ENCODE peak calls at places on chromosomes 6 and 20, in eight cellular contexts. One of them, this sample, is unnamed.

GRCh38 chr6:137896647-137897046 is 29.6 kb downstream of the TNFAIP3 start:
- DNase-seq in upper lobe of right lung: no peak
- DNase-seq in fibroblast of lung: no peak
- DNase-seq in astrocyte: no peak
- DNase-seq in thyroid gland: no peak
- DNase-seq in stimulated activated CD8-positive, alpha-beta memory T cell treated with anti-CD3 and anti-CD28 coated beads, Interleukin-12 subunit alpha, Interleukin-12 subunit beta, amount 100 ng/mL, for 4 hours: no peak
- DNase-seq in CD8-positive, alpha-beta T cell: no peak
- DNase-seq in omental fat pad: no peak
- DNase-seq in this sample: no peak

GRCh38 chr20:8535403-8536003 is 403.4 kb downstream of the PLCB1 start:
- DNase-seq in omental fat pad: no peak
- DNase-seq in CD8-positive, alpha-beta T cell: no peak
- DNase-seq in fibroblast of lung: peak; percentile 19
- DNase-seq in astrocyte: no peak
- DNase-seq in stimulated activated CD8-positive, alpha-beta memory T cell treated with anti-CD3 and anti-CD28 coated beads, Interleukin-12 subunit alpha, Interleukin-12 subunit beta, amount 100 ng/mL, for 4 hours: no peak
- DNase-seq in upper lobe of right lung: no peak
- DNase-seq in thyroid gland: no peak
- DNase-seq in this sample: no peak

GRCh38 chr6:3383525-3383924 is 73.3 kb downstream of the SLC22A23 start:
- DNase-seq in thyroid gland: peak; percentile 73
- DNase-seq in CD8-positive, alpha-beta T cell: no peak
- DNase-seq in upper lobe of right lung: no peak
- DNase-seq in astrocyte: peak; percentile 62
- DNase-seq in omental fat pad: no peak
- DNase-seq in stimulated activated CD8-positive, alpha-beta memory T cell treated with anti-CD3 and anti-CD28 coated beads, Interleukin-12 subunit alpha, Interleukin-12 subunit beta, amount 100 ng/mL, for 4 hours: no peak
- DNase-seq in fibroblast of lung: peak; percentile 41
- DNase-seq in this sample: no peak

GRCh38 chr20:2206957-2207769 is 88.6 kb upstream of the TGM3 start:
- DNase-seq in thyroid gland: peak; percentile 60
- DNase-seq in astrocyte: peak; percentile 18
- DNase-seq in omental fat pad: peak; percentile 56
- DNase-seq in stimulated activated CD8-positive, alpha-beta memory T cell treated with anti-CD3 and anti-CD28 coated beads, Interleukin-12 subunit alpha, Interleukin-12 subunit beta, amount 100 ng/mL, for 4 hours: peak; percentile 81
- DNase-seq in fibroblast of lung: peak; percentile 18
- DNase-seq in CD8-positive, alpha-beta T cell: peak; percentile 76
- DNase-seq in upper lobe of right lung: peak; percentile 91
- DNase-seq in this sample: peak; percentile 69

GRCh38 chr6:117448732-117449131 is 23.0 kb upstream of the ROS1 start:
- DNase-seq in astrocyte: peak; percentile 96
- DNase-seq in upper lobe of right lung: no peak
- DNase-seq in stimulated activated CD8-positive, alpha-beta memory T cell treated with anti-CD3 and anti-CD28 coated beads, Interleukin-12 subunit alpha, Interleukin-12 subunit beta, amount 100 ng/mL, for 4 hours: no peak
- DNase-seq in thyroid gland: no peak
- DNase-seq in fibroblast of lung: peak; percentile 89
- DNase-seq in CD8-positive, alpha-beta T cell: no peak
- DNase-seq in omental fat pad: no peak
- DNase-seq in this sample: no peak

GRCh38 chr6:12598919-12599318 is 117.6 kb upstream of the PHACTR1 start:
- DNase-seq in omental fat pad: no peak
- DNase-seq in astrocyte: no peak
- DNase-seq in fibroblast of lung: no peak
- DNase-seq in thyroid gland: no peak
- DNase-seq in CD8-positive, alpha-beta T cell: no peak
- DNase-seq in stimulated activated CD8-positive, alpha-beta memory T cell treated with anti-CD3 and anti-CD28 coated beads, Interleukin-12 subunit alpha, Interleukin-12 subunit beta, amount 100 ng/mL, for 4 hours: no peak
- DNase-seq in upper lobe of right lung: no peak
- DNase-seq in this sample: no peak

GRCh38 chr20:4896971-4897497 is 104.3 kb downstream of the SLC23A2 start:
- DNase-seq in stimulated activated CD8-positive, alpha-beta memory T cell treated with anti-CD3 and anti-CD28 coated beads, Interleukin-12 subunit alpha, Interleukin-12 subunit beta, amount 100 ng/mL, for 4 hours: no peak
- DNase-seq in astrocyte: no peak
- DNase-seq in upper lobe of right lung: no peak
- DNase-seq in CD8-positive, alpha-beta T cell: peak; percentile 49
- DNase-seq in fibroblast of lung: no peak
- DNase-seq in thyroid gland: no peak
- DNase-seq in omental fat pad: no peak
- DNase-seq in this sample: no peak

GRCh38 chr20:8443464-8444072 is 311.5 kb downstream of the PLCB1 start:
- DNase-seq in astrocyte: no peak
- DNase-seq in stimulated activated CD8-positive, alpha-beta memory T cell treated with anti-CD3 and anti-CD28 coated beads, Interleukin-12 subunit alpha, Interleukin-12 subunit beta, amount 100 ng/mL, for 4 hours: no peak
- DNase-seq in omental fat pad: no peak
- DNase-seq in upper lobe of right lung: no peak
- DNase-seq in CD8-positive, alpha-beta T cell: no peak
- DNase-seq in fibroblast of lung: no peak
- DNase-seq in thyroid gland: no peak
- DNase-seq in this sample: no peak

GRCh38 chr20:47821481-47822100 is 36.3 kb upstream of the SULF2 start:
- DNase-seq in astrocyte: peak; percentile 16
- DNase-seq in omental fat pad: no peak
- DNase-seq in upper lobe of right lung: no peak
- DNase-seq in stimulated activated CD8-positive, alpha-beta memory T cell treated with anti-CD3 and anti-CD28 coated beads, Interleukin-12 subunit alpha, Interleukin-12 subunit beta, amount 100 ng/mL, for 4 hours: no peak
- DNase-seq in fibroblast of lung: no peak
- DNase-seq in CD8-positive, alpha-beta T cell: no peak
- DNase-seq in thyroid gland: peak; percentile 68
- DNase-seq in this sample: no peak

GRCh38 chr20:32920530-32921298 is 62.0 kb downstream of the EFCAB8 start:
- DNase-seq in upper lobe of right lung: no peak
- DNase-seq in stimulated activated CD8-positive, alpha-beta memory T cell treated with anti-CD3 and anti-CD28 coated beads, Interleukin-12 subunit alpha, Interleukin-12 subunit beta, amount 100 ng/mL, for 4 hours: no peak
- DNase-seq in thyroid gland: no peak
- DNase-seq in CD8-positive, alpha-beta T cell: no peak
- DNase-seq in astrocyte: no peak
- DNase-seq in omental fat pad: no peak
- DNase-seq in fibroblast of lung: no peak
- DNase-seq in this sample: no peak

GRCh38 chr6:36976931-36977330 is 9.1 kb downstream of the MTCH1 start:
- DNase-seq in astrocyte: no peak
- DNase-seq in upper lobe of right lung: no peak
- DNase-seq in omental fat pad: no peak
- DNase-seq in thyroid gland: no peak
- DNase-seq in fibroblast of lung: no peak
- DNase-seq in CD8-positive, alpha-beta T cell: no peak
- DNase-seq in stimulated activated CD8-positive, alpha-beta memory T cell treated with anti-CD3 and anti-CD28 coated beads, Interleukin-12 subunit alpha, Interleukin-12 subunit beta, amount 100 ng/mL, for 4 hours: no peak
- DNase-seq in this sample: no peak

GRCh38 chr6:5276596-5276995 is 15.3 kb downstream of the FARS2 start:
- DNase-seq in astrocyte: no peak
- DNase-seq in fibroblast of lung: no peak
- DNase-seq in thyroid gland: no peak
- DNase-seq in CD8-positive, alpha-beta T cell: no peak
- DNase-seq in omental fat pad: no peak
- DNase-seq in upper lobe of right lung: no peak
- DNase-seq in stimulated activated CD8-positive, alpha-beta memory T cell treated with anti-CD3 and anti-CD28 coated beads, Interleukin-12 subunit alpha, Interleukin-12 subunit beta, amount 100 ng/mL, for 4 hours: no peak
- DNase-seq in this sample: no peak

GRCh38 chr20:47825011-47825762 is 39.9 kb upstream of the SULF2 start:
- DNase-seq in stimulated activated CD8-positive, alpha-beta memory T cell treated with anti-CD3 and anti-CD28 coated beads, Interleukin-12 subunit alpha, Interleukin-12 subunit beta, amount 100 ng/mL, for 4 hours: no peak
- DNase-seq in astrocyte: no peak
- DNase-seq in thyroid gland: no peak
- DNase-seq in fibroblast of lung: no peak
- DNase-seq in CD8-positive, alpha-beta T cell: no peak
- DNase-seq in omental fat pad: no peak
- DNase-seq in upper lobe of right lung: no peak
- DNase-seq in this sample: no peak